ENCODE peak calls at places on chromosome 21, in ten cellular contexts. One of them, this sample, is unnamed.

GRCh38 chr21:43361493-43362296 is 65.2 kb downstream of the SIK1 start:
- DNase-seq in cardiac fibroblast: peak
- DNase-seq in activated CD8-positive, alpha-beta T cell treated with anti-CD3 and anti-CD28 coated beads for 36 hours: peak
- DNase-seq in activated T-cell treated with anti-CD3 and anti-CD28 coated beads, Interleukin-2, amount 50 U/mL, for 48 hours: peak
- DNase-seq in activated CD4-positive, CD25-positive, alpha-beta regulatory T cell: no peak
- DNase-seq in COR-L47: no peak
- DNase-seq in activated CD4-positive, alpha-beta T cell treated with anti-CD3 and anti-CD28 coated beads for 48 hours: peak
- DNase-seq in mucosa of gallbladder: peak
- DNase-seq in T-helper 17 cell: no peak
- DNase-seq in cerebellar nuclear complex: no peak
- DNase-seq in this sample: no peak

GRCh38 chr21:26098758-26099157 is 71.8 kb downstream of the APP start:
- DNase-seq in activated CD4-positive, alpha-beta T cell treated with anti-CD3 and anti-CD28 coated beads for 48 hours: no peak
- DNase-seq in cardiac fibroblast: no peak
- DNase-seq in COR-L47: no peak
- DNase-seq in activated CD8-positive, alpha-beta T cell treated with anti-CD3 and anti-CD28 coated beads for 36 hours: no peak
- DNase-seq in T-helper 17 cell: no peak
- DNase-seq in activated CD4-positive, CD25-positive, alpha-beta regulatory T cell: no peak
- DNase-seq in cerebellar nuclear complex: no peak
- DNase-seq in mucosa of gallbladder: no peak
- DNase-seq in activated T-cell treated with anti-CD3 and anti-CD28 coated beads, Interleukin-2, amount 50 U/mL, for 48 hours: no peak
- DNase-seq in this sample: no peak

GRCh38 chr21:24824209-24824608 is 783.1 kb downstream of the MRPL39 start:
- DNase-seq in mucosa of gallbladder: no peak
- DNase-seq in activated T-cell treated with anti-CD3 and anti-CD28 coated beads, Interleukin-2, amount 50 U/mL, for 48 hours: no peak
- DNase-seq in activated CD8-positive, alpha-beta T cell treated with anti-CD3 and anti-CD28 coated beads for 36 hours: no peak
- DNase-seq in activated CD4-positive, CD25-positive, alpha-beta regulatory T cell: no peak
- DNase-seq in activated CD4-positive, alpha-beta T cell treated with anti-CD3 and anti-CD28 coated beads for 48 hours: no peak
- DNase-seq in cerebellar nuclear complex: no peak
- DNase-seq in T-helper 17 cell: no peak
- DNase-seq in cardiac fibroblast: no peak
- DNase-seq in COR-L47: no peak
- DNase-seq in this sample: no peak

GRCh38 chr21:36704281-36704957 is 5.5 kb downstream of the SIM2 start:
- DNase-seq in T-helper 17 cell: no peak
- DNase-seq in activated CD4-positive, CD25-positive, alpha-beta regulatory T cell: no peak
- DNase-seq in COR-L47: no peak
- DNase-seq in cardiac fibroblast: no peak
- DNase-seq in activated T-cell treated with anti-CD3 and anti-CD28 coated beads, Interleukin-2, amount 50 U/mL, for 48 hours: peak
- DNase-seq in activated CD4-positive, alpha-beta T cell treated with anti-CD3 and anti-CD28 coated beads for 48 hours: no peak
- DNase-seq in activated CD8-positive, alpha-beta T cell treated with anti-CD3 and anti-CD28 coated beads for 36 hours: no peak
- DNase-seq in cerebellar nuclear complex: no peak
- DNase-seq in mucosa of gallbladder: no peak
- DNase-seq in this sample: no peak

GRCh38 chr21:42716074-42716473 is 62.7 kb downstream of the PDE9A start:
- DNase-seq in COR-L47: no peak
- DNase-seq in mucosa of gallbladder: no peak
- DNase-seq in activated CD4-positive, alpha-beta T cell treated with anti-CD3 and anti-CD28 coated beads for 48 hours: no peak
- DNase-seq in activated T-cell treated with anti-CD3 and anti-CD28 coated beads, Interleukin-2, amount 50 U/mL, for 48 hours: no peak
- DNase-seq in cerebellar nuclear complex: no peak
- DNase-seq in T-helper 17 cell: no peak
- DNase-seq in activated CD4-positive, CD25-positive, alpha-beta regulatory T cell: no peak
- DNase-seq in activated CD8-positive, alpha-beta T cell treated with anti-CD3 and anti-CD28 coated beads for 36 hours: no peak
- DNase-seq in cardiac fibroblast: no peak
- DNase-seq in this sample: no peak

GRCh38 chr21:45912611-45913415 is 68.8 kb upstream of the COL6A1 start:
- DNase-seq in COR-L47: no peak
- DNase-seq in activated CD8-positive, alpha-beta T cell treated with anti-CD3 and anti-CD28 coated beads for 36 hours: no peak
- DNase-seq in cardiac fibroblast: no peak
- DNase-seq in activated CD4-positive, CD25-positive, alpha-beta regulatory T cell: no peak
- DNase-seq in activated CD4-positive, alpha-beta T cell treated with anti-CD3 and anti-CD28 coated beads for 48 hours: no peak
- DNase-seq in mucosa of gallbladder: no peak
- DNase-seq in cerebellar nuclear complex: no peak
- DNase-seq in activated T-cell treated with anti-CD3 and anti-CD28 coated beads, Interleukin-2, amount 50 U/mL, for 48 hours: no peak
- DNase-seq in T-helper 17 cell: no peak
- DNase-seq in this sample: no peak

GRCh38 chr21:38920631-38921398 is 115.1 kb downstream of the ETS2 start:
- DNase-seq in activated CD8-positive, alpha-beta T cell treated with anti-CD3 and anti-CD28 coated beads for 36 hours: no peak
- DNase-seq in activated CD4-positive, alpha-beta T cell treated with anti-CD3 and anti-CD28 coated beads for 48 hours: no peak
- DNase-seq in T-helper 17 cell: no peak
- DNase-seq in activated T-cell treated with anti-CD3 and anti-CD28 coated beads, Interleukin-2, amount 50 U/mL, for 48 hours: no peak
- DNase-seq in cardiac fibroblast: peak
- DNase-seq in activated CD4-positive, CD25-positive, alpha-beta regulatory T cell: no peak
- DNase-seq in mucosa of gallbladder: no peak
- DNase-seq in COR-L47: no peak
- DNase-seq in cerebellar nuclear complex: no peak
- DNase-seq in this sample: no peak

GRCh38 chr21:38646213-38646837 is 148.0 kb upstream of the ERG start:
- DNase-seq in activated T-cell treated with anti-CD3 and anti-CD28 coated beads, Interleukin-2, amount 50 U/mL, for 48 hours: no peak
- DNase-seq in COR-L47: no peak
- DNase-seq in cerebellar nuclear complex: no peak
- DNase-seq in cardiac fibroblast: peak
- DNase-seq in activated CD4-positive, alpha-beta T cell treated with anti-CD3 and anti-CD28 coated beads for 48 hours: peak
- DNase-seq in mucosa of gallbladder: no peak
- DNase-seq in activated CD8-positive, alpha-beta T cell treated with anti-CD3 and anti-CD28 coated beads for 36 hours: peak
- DNase-seq in T-helper 17 cell: no peak
- DNase-seq in activated CD4-positive, CD25-positive, alpha-beta regulatory T cell: no peak
- DNase-seq in this sample: no peak

GRCh38 chr21:34790341-34790740 is 121.5 kb downstream of the CLIC6 start:
- DNase-seq in activated CD4-positive, CD25-positive, alpha-beta regulatory T cell: no peak
- DNase-seq in activated CD4-positive, alpha-beta T cell treated with anti-CD3 and anti-CD28 coated beads for 48 hours: no peak
- DNase-seq in T-helper 17 cell: no peak
- DNase-seq in activated CD8-positive, alpha-beta T cell treated with anti-CD3 and anti-CD28 coated beads for 36 hours: no peak
- DNase-seq in COR-L47: no peak
- DNase-seq in cerebellar nuclear complex: no peak
- DNase-seq in mucosa of gallbladder: no peak
- DNase-seq in activated T-cell treated with anti-CD3 and anti-CD28 coated beads, Interleukin-2, amount 50 U/mL, for 48 hours: no peak
- DNase-seq in cardiac fibroblast: no peak
- DNase-seq in this sample: no peak

GRCh38 chr21:31656199-31657095 is 3.0 kb upstream of the SOD1 start:
- DNase-seq in COR-L47: no peak
- DNase-seq in T-helper 17 cell: no peak
- DNase-seq in activated CD4-positive, CD25-positive, alpha-beta regulatory T cell: no peak
- DNase-seq in activated CD8-positive, alpha-beta T cell treated with anti-CD3 and anti-CD28 coated beads for 36 hours: peak
- DNase-seq in activated T-cell treated with anti-CD3 and anti-CD28 coated beads, Interleukin-2, amount 50 U/mL, for 48 hours: peak
- DNase-seq in cardiac fibroblast: peak
- DNase-seq in activated CD4-positive, alpha-beta T cell treated with anti-CD3 and anti-CD28 coated beads for 48 hours: peak
- DNase-seq in cerebellar nuclear complex: no peak
- DNase-seq in mucosa of gallbladder: no peak
- DNase-seq in this sample: no peak

GRCh38 chr21:36065497-36066036 is 4.3 kb upstream of the CBR1 start:
- DNase-seq in activated CD4-positive, alpha-beta T cell treated with anti-CD3 and anti-CD28 coated beads for 48 hours: peak
- DNase-seq in activated CD8-positive, alpha-beta T cell treated with anti-CD3 and anti-CD28 coated beads for 36 hours: peak
- DNase-seq in activated T-cell treated with anti-CD3 and anti-CD28 coated beads, Interleukin-2, amount 50 U/mL, for 48 hours: no peak
- DNase-seq in T-helper 17 cell: no peak
- DNase-seq in mucosa of gallbladder: no peak
- DNase-seq in activated CD4-positive, CD25-positive, alpha-beta regulatory T cell: no peak
- DNase-seq in cardiac fibroblast: peak
- DNase-seq in COR-L47: no peak
- DNase-seq in cerebellar nuclear complex: no peak
- DNase-seq in this sample: peak

GRCh38 chr21:45556645-45557601 is 14.7 kb upstream of the SLC19A1 start:
- DNase-seq in activated CD8-positive, alpha-beta T cell treated with anti-CD3 and anti-CD28 coated beads for 36 hours: no peak
- DNase-seq in T-helper 17 cell: no peak
- DNase-seq in activated CD4-positive, CD25-positive, alpha-beta regulatory T cell: no peak
- DNase-seq in cerebellar nuclear complex: no peak
- DNase-seq in activated T-cell treated with anti-CD3 and anti-CD28 coated beads, Interleukin-2, amount 50 U/mL, for 48 hours: no peak
- DNase-seq in activated CD4-positive, alpha-beta T cell treated with anti-CD3 and anti-CD28 coated beads for 48 hours: peak
- DNase-seq in mucosa of gallbladder: no peak
- DNase-seq in COR-L47: no peak
- DNase-seq in cardiac fibroblast: peak
- DNase-seq in this sample: no peak

GRCh38 chr21:39687069-39687468 is 57.9 kb upstream of the IGSF5 start:
- DNase-seq in T-helper 17 cell: no peak
- DNase-seq in activated CD4-positive, CD25-positive, alpha-beta regulatory T cell: no peak
- DNase-seq in COR-L47: no peak
- DNase-seq in activated CD4-positive, alpha-beta T cell treated with anti-CD3 and anti-CD28 coated beads for 48 hours: no peak
- DNase-seq in mucosa of gallbladder: no peak
- DNase-seq in activated CD8-positive, alpha-beta T cell treated with anti-CD3 and anti-CD28 coated beads for 36 hours: no peak
- DNase-seq in cerebellar nuclear complex: no peak
- DNase-seq in cardiac fibroblast: no peak
- DNase-seq in activated T-cell treated with anti-CD3 and anti-CD28 coated beads, Interleukin-2, amount 50 U/mL, for 48 hours: no peak
- DNase-seq in this sample: no peak

GRCh38 chr21:39451332-39452206 is at the start of gene SH3BGR:
- DNase-seq in activated CD4-positive, alpha-beta T cell treated with anti-CD3 and anti-CD28 coated beads for 48 hours: no peak
- DNase-seq in cerebellar nuclear complex: no peak
- DNase-seq in cardiac fibroblast: peak
- DNase-seq in activated T-cell treated with anti-CD3 and anti-CD28 coated beads, Interleukin-2, amount 50 U/mL, for 48 hours: no peak
- DNase-seq in COR-L47: no peak
- DNase-seq in activated CD4-positive, CD25-positive, alpha-beta regulatory T cell: no peak
- DNase-seq in activated CD8-positive, alpha-beta T cell treated with anti-CD3 and anti-CD28 coated beads for 36 hours: no peak
- DNase-seq in T-helper 17 cell: no peak
- DNase-seq in mucosa of gallbladder: peak
- DNase-seq in this sample: no peak

GRCh38 chr21:34129971-34130597 is 56.7 kb downstream of the MRPS6 start:
- DNase-seq in activated CD4-positive, alpha-beta T cell treated with anti-CD3 and anti-CD28 coated beads for 48 hours: no peak
- DNase-seq in cardiac fibroblast: no peak
- DNase-seq in mucosa of gallbladder: no peak
- DNase-seq in COR-L47: no peak
- DNase-seq in cerebellar nuclear complex: peak
- DNase-seq in activated CD8-positive, alpha-beta T cell treated with anti-CD3 and anti-CD28 coated beads for 36 hours: peak
- DNase-seq in T-helper 17 cell: no peak
- DNase-seq in activated CD4-positive, CD25-positive, alpha-beta regulatory T cell: no peak
- DNase-seq in activated T-cell treated with anti-CD3 and anti-CD28 coated beads, Interleukin-2, amount 50 U/mL, for 48 hours: no peak
- DNase-seq in this sample: no peak

GRCh38 chr21:35599164-35599563 is 461.2 kb downstream of the SETD4 start:
- DNase-seq in activated CD4-positive, CD25-positive, alpha-beta regulatory T cell: no peak
- DNase-seq in cardiac fibroblast: no peak
- DNase-seq in T-helper 17 cell: no peak
- DNase-seq in cerebellar nuclear complex: no peak
- DNase-seq in activated CD8-positive, alpha-beta T cell treated with anti-CD3 and anti-CD28 coated beads for 36 hours: no peak
- DNase-seq in mucosa of gallbladder: no peak
- DNase-seq in activated CD4-positive, alpha-beta T cell treated with anti-CD3 and anti-CD28 coated beads for 48 hours: no peak
- DNase-seq in activated T-cell treated with anti-CD3 and anti-CD28 coated beads, Interleukin-2, amount 50 U/mL, for 48 hours: no peak
- DNase-seq in COR-L47: no peak
- DNase-seq in this sample: no peak

GRCh38 chr21:37073417-37074194 is 552 bp downstream of the TTC3 start:
- DNase-seq in T-helper 17 cell: peak
- DNase-seq in cardiac fibroblast: peak
- DNase-seq in mucosa of gallbladder: peak
- DNase-seq in activated CD8-positive, alpha-beta T cell treated with anti-CD3 and anti-CD28 coated beads for 36 hours: peak
- DNase-seq in activated CD4-positive, alpha-beta T cell treated with anti-CD3 and anti-CD28 coated beads for 48 hours: peak
- DNase-seq in COR-L47: peak
- DNase-seq in activated CD4-positive, CD25-positive, alpha-beta regulatory T cell: peak
- DNase-seq in activated T-cell treated with anti-CD3 and anti-CD28 coated beads, Interleukin-2, amount 50 U/mL, for 48 hours: peak
- DNase-seq in cerebellar nuclear complex: peak
- DNase-seq in this sample: no peak

GRCh38 chr21:38814126-38815059 is 8.7 kb downstream of the ETS2 start:
- DNase-seq in activated CD4-positive, CD25-positive, alpha-beta regulatory T cell: no peak
- DNase-seq in T-helper 17 cell: no peak
- DNase-seq in activated CD8-positive, alpha-beta T cell treated with anti-CD3 and anti-CD28 coated beads for 36 hours: no peak
- DNase-seq in activated T-cell treated with anti-CD3 and anti-CD28 coated beads, Interleukin-2, amount 50 U/mL, for 48 hours: no peak
- DNase-seq in mucosa of gallbladder: no peak
- DNase-seq in cardiac fibroblast: no peak
- DNase-seq in activated CD4-positive, alpha-beta T cell treated with anti-CD3 and anti-CD28 coated beads for 48 hours: no peak
- DNase-seq in cerebellar nuclear complex: no peak
- DNase-seq in COR-L47: no peak
- DNase-seq in this sample: no peak